ENCODE peak calls at places on chromosomes 5 and 9, in ten cellular contexts. V is ELR; T is stimulated activated CD8-positive, alpha-beta memory T cell treated with anti-CD3 and anti-CD28 coated beads, Interleukin-12 subunit alpha, Interleukin-12 subunit beta, amount 100 ng/mL, for 4 hours; O is NCI-H1092 treated with DMSO at 0.1 percent for 48 hours; Z is activated T-cell treated with anti-CD3 and anti-CD28 coated beads, Interleukin-2, amount 50 U/mL, for 1 hour; F is Caki2; X is choroid plexus epithelial cell; D is amniotic stem cell; G is DMS79; P is mucosa of descending colon. Y is an unnamed sample.

GRCh38 chr5:75051217-75051751 is 1.1 kb downstream of the GCNT4 start:
- DNase-seq in V (no peak), T (no peak), O (no peak), Z (peak), F (peak), X (no peak), D (no peak), G (no peak), P (peak), Y (no peak)

GRCh38 chr5:80059354-80059980 is 24.3 kb downstream of the THBS4 start:
- DNase-seq in V (no peak), T (no peak), O (no peak), Z (no peak), F (no peak), X (no peak), D (no peak), G (no peak), P (no peak), Y (no peak)

GRCh38 chr5:159478950-159479349 is 148.7 kb upstream of the IL12B start:
- DNase-seq in V (no peak), T (no peak), O (no peak), Z (no peak), F (no peak), X (no peak), D (no peak), G (no peak), P (no peak), Y (no peak)

GRCh38 chr5:145484195-145484594 is 350.9 kb downstream of the PRELID2 start:
- DNase-seq in V (peak), T (no peak), O (no peak), Z (no peak), F (peak), X (peak), D (peak), G (no peak), P (no peak), Y (peak)

GRCh38 chr5:97383996-97384395 is 200.9 kb upstream of the RIOK2 start:
- DNase-seq in V (peak), T (no peak), O (no peak), Z (no peak), F (no peak), X (peak), D (no peak), G (no peak), P (no peak), Y (no peak)

GRCh38 chr5:56545016-56545415 is 270.3 kb upstream of the MAP3K1 start:
- DNase-seq in V (no peak), T (no peak), O (no peak), Z (no peak), F (no peak), X (peak), D (no peak), G (no peak), P (no peak), Y (no peak)

GRCh38 chr5:103454774-103455173 is 107.8 kb downstream of the NUDT12 start:
- DNase-seq in V (no peak), T (no peak), O (no peak), Z (no peak), F (no peak), X (no peak), D (no peak), G (no peak), P (no peak), Y (peak)

GRCh38 chr5:1720396-1721110 is 79.1 kb downstream of the MRPL36 start:
- DNase-seq in V (no peak), T (no peak), O (no peak), Z (no peak), F (no peak), X (no peak), D (no peak), G (no peak), P (no peak), Y (no peak)

GRCh38 chr5:179608131-179608581 is 15.3 kb downstream of the HNRNPH1 start:
- DNase-seq in V (peak), T (no peak), O (no peak), Z (peak), F (no peak), X (peak), D (no peak), G (no peak), P (no peak), Y (no peak)

GRCh38 chr9:20621553-20622329 is 558 bp downstream of the MLLT3 start:
- DNase-seq in V (peak), T (peak), O (peak), Z (peak), F (peak), X (peak), D (no peak), G (peak), P (peak), Y (peak)

GRCh38 chr5:148090200-148090599 is 26.4 kb downstream of the SPINK5 start:
- DNase-seq in V (no peak), T (no peak), O (no peak), Z (no peak), F (no peak), X (no peak), D (no peak), G (no peak), P (no peak), Y (no peak)

GRCh38 chr9:69671904-69672827 is at the start of gene APBA1:
- DNase-seq in V (peak), T (peak), O (peak), Z (peak), F (peak), X (peak), D (peak), G (no peak), P (peak), Y (peak)

GRCh38 chr5:80146036-80146435 is 109.8 kb downstream of the SERINC5 start:
- DNase-seq in V (no peak), T (no peak), O (peak), Z (no peak), F (no peak), X (no peak), D (no peak), G (peak), P (no peak), Y (no peak)

GRCh38 chr9:5455181-5455580 is 4.8 kb downstream of the CD274 start:
- DNase-seq in V (peak), T (no peak), O (no peak), Z (no peak), F (peak), X (peak), D (peak), G (no peak), P (no peak), Y (peak)

GRCh38 chr9:20209421-20210340 is 412.6 kb downstream of the MLLT3 start:
- DNase-seq in V (no peak), T (no peak), O (no peak), Z (peak), F (no peak), X (no peak), D (no peak), G (no peak), P (no peak), Y (no peak)

GRCh38 chr5:43358338-43358737 is 45.1 kb upstream of the HMGCS1 start:
- DNase-seq in V (no peak), T (no peak), O (no peak), Z (no peak), F (no peak), X (no peak), D (no peak), G (no peak), P (no peak), Y (no peak)

GRCh38 chr9:95749493-95749892 is 126.0 kb upstream of the ERCC6L2 start:
- DNase-seq in V (no peak), T (no peak), O (no peak), Z (no peak), F (no peak), X (no peak), D (no peak), G (no peak), P (no peak), Y (no peak)

GRCh38 chr9:131470581-131470991 is 32.1 kb upstream of the POMT1 start:
- DNase-seq in V (no peak), T (no peak), O (no peak), Z (no peak), F (no peak), X (no peak), D (no peak), G (no peak), P (no peak), Y (no peak)

GRCh38 chr5:23132231-23132630 is 279.1 kb upstream of the CDH12 start:
- DNase-seq in V (no peak), T (no peak), O (no peak), Z (no peak), F (no peak), X (no peak), D (no peak), G (no peak), P (no peak), Y (no peak)